ENCODE peak calls at places on chromosomes 3 and 15, in nine cellular contexts. Z, S, O, Y, I, R, C, N and G are unnamed samples.

GRCh38 chr3:45786801-45787495 is 9.4 kb downstream of the SLC6A20 start:
- DNase-seq in Z (no peak), Y (no peak), S (no peak), I (no peak), C (no peak), O (no peak), N (no peak), R (no peak), G (no peak)

GRCh38 chr15:38536201-38536676 is 28.4 kb downstream of the RASGRP1 start:
- DNase-seq in S (no peak), Y (no peak), I (peak; percentile 68), N (no peak), C (peak; percentile 97), O (no peak), Z (peak; percentile 51), R (peak; percentile 87), G (peak; percentile 91)

GRCh38 chr3:196238612-196239190 is 22.4 kb downstream of the SLC51A start:
- DNase-seq in Z (no peak), C (no peak), N (no peak), S (no peak), Y (no peak), R (no peak), O (no peak), I (no peak), G (peak; percentile 77)

GRCh38 chr3:111963424-111963823 is 15.4 kb upstream of the ABHD10 start:
- DNase-seq in C (peak; percentile 80), Y (no peak), S (peak; percentile 62), O (no peak), N (peak; percentile 91), Z (no peak), R (no peak), I (peak; percentile 85), G (peak; percentile 86)

GRCh38 chr15:101029971-101030661 is 111.0 kb downstream of the LRRK1 start:
- DNase-seq in R (peak; percentile 46), C (no peak), O (no peak), Z (no peak), I (no peak), N (no peak), S (no peak), Y (no peak), G (no peak)

GRCh38 chr15:24858737-24859601 is 95.8 kb upstream of the SNRPN start:
- DNase-seq in O (no peak), C (peak; percentile 28), N (peak; percentile 25), S (no peak), R (no peak), Z (no peak), I (no peak), Y (no peak), G (no peak)

GRCh38 chr3:119831941-119832371 is 50.1 kb downstream of the NR1I2 start:
- DNase-seq in Z (no peak), Y (no peak), S (no peak), C (peak; percentile 68), I (peak; percentile 57), N (no peak), R (no peak), O (no peak), G (peak; percentile 77)

GRCh38 chr3:152497457-152497856 is 228.7 kb downstream of the MBNL1 start:
- DNase-seq in Y (no peak), N (no peak), C (peak; percentile 58), R (no peak), Z (no peak), I (peak; percentile 93), O (no peak), S (no peak), G (peak; percentile 89)

GRCh38 chr15:66484539-66485112 is 12.9 kb downstream of the SNAPC5 start:
- DNase-seq in O (no peak), Z (no peak), S (no peak), R (no peak), I (no peak), N (no peak), Y (no peak), C (no peak), G (no peak)

GRCh38 chr15:66480267-66480666 is 17.3 kb downstream of the SNAPC5 start:
- DNase-seq in C (no peak), S (no peak), O (no peak), Y (no peak), R (no peak), I (no peak), Z (no peak), N (no peak), G (no peak)

GRCh38 chr15:66482539-66482938 is 15.0 kb downstream of the SNAPC5 start:
- DNase-seq in S (no peak), O (no peak), N (no peak), I (no peak), Z (no peak), C (no peak), Y (no peak), R (no peak), G (no peak)

GRCh38 chr15:66483131-66483566 is 14.4 kb downstream of the SNAPC5 start:
- DNase-seq in N (peak; percentile 82), O (peak; percentile 78), Y (no peak), R (no peak), S (no peak), I (peak; percentile 80), C (peak; percentile 88), Z (no peak), G (peak; percentile 48)

DNA sequence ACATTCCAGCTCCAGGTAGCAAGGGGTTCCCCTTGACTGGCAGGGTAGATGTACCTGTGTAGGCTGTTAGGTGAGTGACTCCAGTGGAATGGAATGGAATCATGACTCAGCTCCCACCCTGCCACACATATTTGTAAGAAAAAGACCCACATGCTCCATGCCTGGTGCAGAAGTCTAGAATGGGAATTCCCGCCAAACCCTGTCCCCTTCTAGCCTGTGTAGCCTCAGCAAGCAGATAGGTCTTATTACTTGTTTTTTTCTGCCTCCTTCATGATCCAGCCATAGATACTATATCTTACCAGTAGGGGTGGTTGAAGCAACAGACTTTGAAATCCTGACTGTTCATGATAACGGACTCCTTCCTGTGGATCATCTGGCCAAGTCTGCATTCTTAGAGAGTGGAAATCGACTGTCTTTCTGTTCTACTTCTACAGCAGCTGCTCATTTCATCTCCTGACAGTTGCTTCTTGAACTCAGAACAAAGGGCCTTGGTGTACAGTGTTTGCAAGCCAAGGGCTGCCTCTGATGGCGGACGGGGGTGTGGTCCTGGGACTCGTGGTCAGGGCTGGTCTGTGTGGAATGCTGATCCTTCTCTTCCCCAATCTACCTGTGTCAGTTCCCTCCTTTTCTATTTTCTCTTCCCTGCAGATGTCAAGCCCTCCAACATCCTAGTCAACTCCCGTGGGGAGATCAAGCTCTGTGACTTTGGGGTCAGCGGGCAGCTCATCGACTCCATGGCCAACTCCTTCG is 16.3 kb downstream of the SNAPC5 start:
- DNase-seq in R (no peak), O (no peak), S (no peak), I (no peak), N (peak; percentile 84), C (no peak), Z (no peak), Y (no peak), G (peak; percentile 50)
- TF ChIP-seq CTCF in R (no peak), O (no peak), S (peak; percentile 21), I (no peak), N (no peak), C (no peak), Z (no peak), Y (no peak), G (peak; percentile 29)

DNA sequence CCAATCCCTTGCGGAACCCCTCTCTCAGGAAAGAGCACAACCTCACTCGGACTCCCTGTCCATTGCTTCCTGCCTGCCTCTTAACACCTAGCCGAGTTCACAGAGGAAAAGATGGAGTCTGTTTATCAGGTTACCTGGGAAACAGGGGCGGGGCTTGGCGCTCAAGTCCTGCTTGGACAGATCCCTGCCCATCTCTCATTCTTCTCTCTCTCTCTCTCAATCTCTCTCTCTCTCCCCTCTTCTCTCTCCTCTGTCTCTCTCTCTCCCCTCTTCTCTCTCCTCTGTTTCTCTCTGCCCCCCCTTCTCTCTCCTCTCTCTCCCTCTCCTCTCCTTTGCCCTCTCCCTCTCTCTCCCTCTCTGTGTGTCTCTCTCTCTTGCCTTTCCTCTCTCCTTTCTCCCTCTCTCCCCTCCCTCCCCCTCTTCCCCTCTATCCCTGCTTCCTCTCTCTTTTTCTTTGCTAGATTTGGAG is at the start of gene EFHB:
- DNase-seq in C (peak; percentile 21), N (peak; percentile 25), Z (peak; percentile 26), I (peak; percentile 50), R (no peak), Y (peak; percentile 27), O (peak; percentile 25), S (peak; percentile 39), G (peak; percentile 50)
- H3K4me3 ChIP-seq in C (no peak within 1 kb of the TSS), N (no peak within 1 kb of the TSS), Z (no peak within 1 kb of the TSS), I (no peak within 1 kb of the TSS), R (no peak within 1 kb of the TSS), Y (no peak within 1 kb of the TSS), O (no peak within 1 kb of the TSS), S (no peak within 1 kb of the TSS), G (no peak within 1 kb of the TSS)

GRCh38 chr3:151407928-151408327 is 23.4 kb upstream of the P2RY12 start:
- DNase-seq in N (no peak), O (no peak), I (no peak), R (no peak), C (no peak), S (no peak), Y (no peak), Z (no peak), G (no peak)

GRCh38 chr3:151415289-151415688 is 30.7 kb upstream of the P2RY12 start:
- DNase-seq in C (no peak), Z (no peak), O (no peak), N (no peak), R (no peak), I (peak; percentile 19), S (no peak), Y (no peak), G (no peak)

GRCh38 chr3:151410891-151411559 is 26.5 kb upstream of the P2RY12 start:
- DNase-seq in R (no peak), I (peak; percentile 26), Z (no peak), Y (no peak), S (no peak), N (peak; percentile 64), O (no peak), C (peak; percentile 26), G (peak; percentile 34)

GRCh38 chr3:151412989-151413388 is 28.4 kb upstream of the P2RY12 start:
- DNase-seq in C (no peak), Z (no peak), N (no peak), S (no peak), Y (peak; percentile 13), O (no peak), R (no peak), I (no peak), G (no peak)
- TF ChIP-seq CTCF in C (no peak), Z (no peak), N (peak; percentile 42), S (peak; percentile 27), Y (peak; percentile 26), O (no peak), R (no peak), I (peak; percentile 3), G (peak; percentile 26)

GRCh38 chr3:48664929-48665328 is 2.2 kb upstream of the CELSR3 start:
- DNase-seq in C (no peak), S (no peak), Z (no peak), O (no peak), Y (no peak), N (no peak), I (no peak), R (no peak), G (no peak)

GRCh38 chr3:48663489-48664312 is 1.0 kb upstream of the CELSR3 start:
- DNase-seq in S (peak; percentile 98), O (peak; percentile 75), Z (peak; percentile 86), N (peak; percentile 98), Y (peak; percentile 91), R (peak; percentile 98), I (peak; percentile 99), C (peak; percentile 98), G (peak; percentile 99)

GRCh38 chr3:48662140-48662752 is 440 bp downstream of the CELSR3 start:
- DNase-seq in Z (no peak), O (no peak), C (no peak), I (no peak), N (no peak), R (no peak), S (no peak), Y (no peak), G (no peak)

GRCh38 chr3:48662753-48663488 is at the start of gene CELSR3:
- DNase-seq in R (peak; percentile 92), C (peak; percentile 91), Y (peak; percentile 86), S (peak; percentile 75), N (peak; percentile 16), O (no peak), Z (peak; percentile 33), I (peak; percentile 94), G (peak; percentile 95)

GRCh38 chr3:48664313-48664644 is 1.6 kb upstream of the CELSR3 start:
- DNase-seq in N (no peak), R (no peak), O (no peak), S (no peak), Y (no peak), C (no peak), Z (no peak), I (no peak), G (no peak)
- H3K4me3 ChIP-seq in N (no peak overlapping the region), R (peak overlapping the region; percentile 57), O (no peak overlapping the region), S (peak overlapping the region; percentile 56), Y (peak overlapping the region; percentile 56), C (peak overlapping the region; percentile 72), Z (peak overlapping the region; percentile 68), I (no peak overlapping the region), G (no peak overlapping the region)